ENCODE peak calls at places on chromosomes 7 and 10, in seven cellular contexts. L, Q, I, R, A, V and G are unnamed samples.
A peak's percentile ranks its signal among the peaks of the same experiment; 100 is the strongest.

GRCh38 chr10:101772017-101772894 is 3.7 kb downstream of the FGF8 start:
- DNase-seq in L (no peak), Q (no peak), I (no peak), R (no peak), A (no peak), V (no peak), G (no peak)

GRCh38 chr7:16494551-16494950 is 29.0 kb upstream of the SOSTDC1 start:
- DNase-seq in L (no peak), Q (no peak), I (no peak), R (no peak), A (no peak), V (no peak), G (no peak)

GRCh38 chr7:123864966-123865365 is 20.0 kb downstream of the HYAL4 start:
- DNase-seq in L (no peak), Q (no peak), I (no peak), R (no peak), A (no peak), V (no peak), G (no peak)

GRCh38 chr7:15104411-15105092 is 202.0 kb upstream of the DGKB start:
- DNase-seq in L (no peak), Q (no peak), I (no peak), R (no peak), A (no peak), V (no peak), G (no peak)

GRCh38 chr7:132286836-132287235 is 289.4 kb downstream of the PLXNA4 start:
- DNase-seq in L (no peak), Q (no peak), I (no peak), R (no peak), A (no peak), V (no peak), G (no peak)

GRCh38 chr7:44285561-44285960 is 39.8 kb downstream of the CAMK2B start:
- DNase-seq in L (no peak), Q (no peak), I (no peak), R (no peak), A (no peak), V (no peak), G (no peak)

GRCh38 chr10:122551450-122551849 is 9.1 kb upstream of the DMBT1 start:
- DNase-seq in L (no peak), Q (no peak), I (no peak), R (no peak), A (peak; percentile 26), V (no peak), G (no peak)

GRCh38 chr10:44913312-44914079 is 2.4 kb downstream of the TMEM72 start:
- DNase-seq in L (no peak), Q (no peak), I (no peak), R (peak; percentile 51), A (no peak), V (no peak), G (peak; percentile 37)

GRCh38 chr10:104581884-104582603 is 59.0 kb upstream of the SORCS3 start:
- DNase-seq in L (peak; percentile 91), Q (no peak), I (no peak), R (no peak), A (no peak), V (no peak), G (no peak)

GRCh38 chr7:120856621-120857352 is 1.2 kb downstream of the TSPAN12 start:
- DNase-seq in L (peak; percentile 47), Q (peak; percentile 29), I (peak; percentile 86), R (peak; percentile 55), A (peak; percentile 81), V (peak; percentile 50), G (peak; percentile 63)

GRCh38 chr7:139674752-139675126 is 103.1 kb downstream of the HIPK2 start:
- DNase-seq in L (no peak), Q (no peak), I (no peak), R (no peak), A (no peak), V (no peak), G (no peak)

GRCh38 chr7:43700059-43700501 is 29.2 kb downstream of the COA1 start:
- DNase-seq in L (peak; percentile 88), Q (peak; percentile 31), I (peak; percentile 26), R (peak; percentile 60), A (peak; percentile 43), V (peak; percentile 80), G (peak; percentile 63)

GRCh38 chr7:158111906-158112570 is 475.6 kb downstream of the PTPRN2 start:
- DNase-seq in L (no peak), Q (no peak), I (no peak), R (no peak), A (no peak), V (no peak), G (no peak)

GRCh38 chr10:20760450-20760849 is 136.7 kb downstream of the NEBL start:
- DNase-seq in L (no peak), Q (no peak), I (no peak), R (no peak), A (no peak), V (no peak), G (no peak)

DNA sequence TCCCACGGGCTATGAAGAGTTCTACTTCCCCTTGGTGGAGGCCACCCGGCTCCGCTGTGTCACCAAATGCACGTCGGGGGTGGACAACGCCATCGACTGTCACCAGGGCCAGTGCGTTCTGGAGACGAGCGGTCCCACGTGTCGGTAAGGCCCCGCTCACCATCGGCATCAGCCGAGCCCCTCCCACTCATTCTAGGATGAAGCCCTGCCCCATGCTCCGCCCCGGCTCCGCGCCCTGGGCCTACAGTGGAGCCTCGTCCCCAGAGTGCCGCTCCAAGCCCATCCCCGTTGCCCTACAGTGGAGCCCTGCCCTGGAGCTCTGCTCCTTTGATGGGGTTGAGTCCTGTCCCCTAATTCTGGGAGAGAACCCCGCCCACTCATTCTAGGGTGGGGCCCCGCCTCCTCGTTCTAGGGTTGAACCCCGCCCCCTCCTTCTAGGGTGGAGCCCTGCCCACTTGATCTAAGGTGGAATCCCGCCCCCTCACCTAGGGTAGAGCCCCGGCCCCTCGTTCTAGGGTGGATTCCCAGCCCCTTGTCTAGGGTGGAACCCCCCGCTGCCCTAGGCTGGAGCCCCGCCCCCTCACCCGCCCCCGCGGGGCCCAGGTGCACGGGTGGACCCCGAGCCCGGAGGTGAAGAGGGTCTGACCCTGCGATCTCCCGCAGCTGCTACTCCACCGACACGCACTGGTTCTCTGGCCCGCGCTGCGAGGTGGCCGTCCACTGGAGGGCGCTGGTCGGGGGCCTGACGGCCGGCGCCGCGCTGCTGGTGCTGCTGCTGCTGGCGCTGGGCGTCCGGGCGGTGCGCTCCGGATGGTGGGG is 3.4 kb upstream of the MUC12 start:
- DNase-seq in L (peak; percentile 86), Q (peak; percentile 91), I (peak; percentile 99), R (peak; percentile 42), A (peak; percentile 100), V (peak; percentile 76), G (peak; percentile 96)
- TF ChIP-seq EZH2 in L (peak; percentile 38), Q (no peak), I (no peak), R (no peak), A (no peak), V (no peak), G (peak; percentile 58)

GRCh38 chr10:17787087-17787942 is 21.8 kb upstream of the MRC1 start:
- DNase-seq in L (peak; percentile 97), Q (peak; percentile 62), I (no peak), R (no peak), A (peak; percentile 71), V (peak; percentile 81), G (peak; percentile 78)
- TF ChIP-seq EZH2phosphoT487 in L (no peak), Q (no peak), I (no peak), R (no peak), A (no peak), V (no peak), G (no peak)

GRCh38 chr10:3469639-3470020 is 297.0 kb upstream of the PITRM1 start:
- DNase-seq in L (peak; percentile 71), Q (no peak), I (no peak), R (no peak), A (no peak), V (peak; percentile 45), G (no peak)
- H3K4me2 ChIP-seq in L (peak overlapping the region; percentile 82), Q (peak overlapping the region; percentile 66), I (no peak overlapping the region), R (peak overlapping the region; percentile 34), A (no peak overlapping the region), V (peak overlapping the region; percentile 86), G (peak overlapping the region; percentile 34)

GRCh38 chr10:91908358-91909177 is 718 bp downstream of the FGFBP3 start:
- DNase-seq in L (peak; percentile 79), Q (peak; percentile 84), I (peak; percentile 94), R (peak; percentile 91), A (peak; percentile 92), V (peak; percentile 83), G (peak; percentile 88)
- TF ChIP-seq EZH2 in L (no peak), Q (no peak), I (peak; percentile 47), R (no peak), A (no peak), V (no peak), G (no peak)

GRCh38 chr7:150665882-150666281 is 19.6 kb upstream of the GIMAP2 start:
- DNase-seq in L (no peak), Q (no peak), I (no peak), R (no peak), A (no peak), V (no peak), G (no peak)

GRCh38 chr7:150668977-150669376 is 16.5 kb upstream of the GIMAP2 start:
- DNase-seq in L (no peak), Q (no peak), I (no peak), R (no peak), A (no peak), V (no peak), G (no peak)

GRCh38 chr7:150666412-150666811 is 19.1 kb upstream of the GIMAP2 start:
- DNase-seq in L (no peak), Q (no peak), I (no peak), R (no peak), A (no peak), V (no peak), G (no peak)

GRCh38 chr7:150665075-150665794 is 20.3 kb upstream of the GIMAP2 start:
- DNase-seq in L (no peak), Q (no peak), I (no peak), R (no peak), A (no peak), V (peak; percentile 7), G (no peak)

DNA sequence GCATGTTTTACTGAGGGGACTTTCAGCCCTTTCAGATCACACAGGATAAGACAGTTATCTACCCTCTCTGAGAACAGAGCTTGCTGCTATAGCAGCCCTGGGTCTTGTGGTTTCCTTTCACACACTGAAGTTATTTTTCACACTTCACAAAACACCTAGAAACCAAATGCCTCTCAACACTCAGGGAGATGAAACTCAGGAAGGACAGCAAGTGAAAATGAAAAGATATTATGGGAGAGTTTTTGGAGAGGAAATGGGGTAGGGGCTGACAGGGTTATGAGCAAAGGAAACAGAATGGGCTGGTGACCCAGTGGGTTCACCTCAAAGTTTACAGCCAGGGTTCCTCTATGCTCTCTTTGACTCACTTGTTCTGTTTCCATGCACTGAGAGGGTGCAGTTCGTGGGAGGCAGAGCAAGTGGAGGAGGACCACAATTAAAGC is 17.0 kb upstream of the GIMAP2 start:
- DNase-seq in L (no peak), Q (no peak), I (no peak), R (peak; percentile 51), A (no peak), V (no peak), G (no peak)
- TF ChIP-seq EZH2phosphoT487 in L (no peak), Q (no peak), I (no peak), R (no peak), A (no peak), V (no peak), G (no peak)

DNA sequence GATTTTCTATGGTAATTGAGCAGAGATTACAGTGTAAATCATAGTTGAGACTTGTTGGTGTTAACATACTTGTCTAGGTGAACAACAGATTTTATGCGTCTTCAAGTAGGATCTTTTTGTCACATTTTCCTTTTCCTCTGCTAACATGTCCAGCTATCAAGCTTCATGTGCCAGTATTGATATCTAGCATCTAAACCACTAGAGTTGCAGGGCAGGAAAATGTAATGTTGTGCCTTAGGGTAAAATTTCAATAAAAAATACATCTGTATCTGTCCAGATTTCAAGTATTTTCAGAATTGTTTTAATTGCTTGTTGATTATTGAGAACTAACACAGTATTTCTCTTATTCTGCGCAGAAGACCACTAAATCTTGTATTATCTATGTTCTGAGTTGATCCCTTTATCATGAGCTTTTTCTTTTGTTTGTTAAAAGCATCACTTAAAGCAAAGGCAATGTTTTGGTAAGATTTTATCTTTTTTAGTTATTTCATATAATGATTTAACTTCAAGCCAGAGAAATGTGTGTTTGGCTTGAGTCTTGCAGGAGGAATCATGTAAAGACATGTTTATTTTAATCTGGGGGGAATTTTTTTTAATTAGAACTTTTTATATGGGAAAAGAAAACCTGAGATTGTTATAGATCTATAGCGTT is 16.5 kb downstream of the BICC1 start:
- DNase-seq in L (no peak), Q (no peak), I (no peak), R (no peak), A (no peak), V (no peak), G (no peak)
- H3K4me2 ChIP-seq in L (no peak overlapping the region), Q (no peak overlapping the region), I (no peak overlapping the region), R (no peak overlapping the region), A (no peak overlapping the region), V (no peak overlapping the region), G (no peak overlapping the region)